ENCODE peak calls at places on chromosomes 3 and 15, in five cellular contexts. One of them, this sample, is unnamed.
A peak's percentile ranks its signal among the peaks of the same experiment; 100 is the strongest.

GRCh38 chr3:177427540-177427939 is 230.3 kb upstream of the TBL1XR1 start:
- DNase-seq in epithelial cell of esophagus: peak; percentile 36
- DNase-seq in stimulated activated CD8-positive, alpha-beta memory T cell treated with anti-CD3 and anti-CD28 coated beads, Interleukin-7, amount 100 ng/mL, for 24 hours: no peak
- DNase-seq in GM19239: no peak
- DNase-seq in activated T-cell treated with anti-CD3 and anti-CD28 coated beads, Interleukin-2, amount 50 U/mL, for 72 hours: peak; percentile 34
- DNase-seq in this sample: no peak

GRCh38 chr15:98174286-98174685 is 213.8 kb downstream of the ARRDC4 start:
- DNase-seq in GM19239: no peak
- DNase-seq in activated T-cell treated with anti-CD3 and anti-CD28 coated beads, Interleukin-2, amount 50 U/mL, for 72 hours: no peak
- DNase-seq in epithelial cell of esophagus: peak; percentile 66
- DNase-seq in stimulated activated CD8-positive, alpha-beta memory T cell treated with anti-CD3 and anti-CD28 coated beads, Interleukin-7, amount 100 ng/mL, for 24 hours: no peak
- DNase-seq in this sample: no peak

GRCh38 chr3:157045238-157045860 is 114.6 kb downstream of the CCNL1 start:
- DNase-seq in epithelial cell of esophagus: no peak
- DNase-seq in GM19239: no peak
- DNase-seq in stimulated activated CD8-positive, alpha-beta memory T cell treated with anti-CD3 and anti-CD28 coated beads, Interleukin-7, amount 100 ng/mL, for 24 hours: no peak
- DNase-seq in activated T-cell treated with anti-CD3 and anti-CD28 coated beads, Interleukin-2, amount 50 U/mL, for 72 hours: no peak
- DNase-seq in this sample: no peak

GRCh38 chr15:36325206-36325605 is 254.2 kb upstream of the CDIN1 start:
- DNase-seq in GM19239: no peak
- DNase-seq in epithelial cell of esophagus: no peak
- DNase-seq in activated T-cell treated with anti-CD3 and anti-CD28 coated beads, Interleukin-2, amount 50 U/mL, for 72 hours: no peak
- DNase-seq in stimulated activated CD8-positive, alpha-beta memory T cell treated with anti-CD3 and anti-CD28 coated beads, Interleukin-7, amount 100 ng/mL, for 24 hours: no peak
- DNase-seq in this sample: no peak

GRCh38 chr15:94882071-94882712 is 650.8 kb downstream of the MCTP2 start:
- DNase-seq in epithelial cell of esophagus: peak; percentile 92
- DNase-seq in activated T-cell treated with anti-CD3 and anti-CD28 coated beads, Interleukin-2, amount 50 U/mL, for 72 hours: no peak
- DNase-seq in GM19239: no peak
- DNase-seq in stimulated activated CD8-positive, alpha-beta memory T cell treated with anti-CD3 and anti-CD28 coated beads, Interleukin-7, amount 100 ng/mL, for 24 hours: no peak
- DNase-seq in this sample: no peak

GRCh38 chr3:30693470-30694120 is 87.2 kb downstream of the TGFBR2 start:
- DNase-seq in epithelial cell of esophagus: peak; percentile 73
- DNase-seq in GM19239: peak; percentile 20
- DNase-seq in stimulated activated CD8-positive, alpha-beta memory T cell treated with anti-CD3 and anti-CD28 coated beads, Interleukin-7, amount 100 ng/mL, for 24 hours: no peak
- DNase-seq in activated T-cell treated with anti-CD3 and anti-CD28 coated beads, Interleukin-2, amount 50 U/mL, for 72 hours: peak; percentile 35
- DNase-seq in this sample: peak; percentile 38

GRCh38 chr3:73740041-73740440 is 115.3 kb upstream of the PDZRN3 start:
- DNase-seq in activated T-cell treated with anti-CD3 and anti-CD28 coated beads, Interleukin-2, amount 50 U/mL, for 72 hours: no peak
- DNase-seq in GM19239: no peak
- DNase-seq in stimulated activated CD8-positive, alpha-beta memory T cell treated with anti-CD3 and anti-CD28 coated beads, Interleukin-7, amount 100 ng/mL, for 24 hours: no peak
- DNase-seq in epithelial cell of esophagus: no peak
- DNase-seq in this sample: no peak

GRCh38 chr15:88674661-88675060 is 35.8 kb downstream of the ISG20 start:
- DNase-seq in GM19239: no peak
- DNase-seq in activated T-cell treated with anti-CD3 and anti-CD28 coated beads, Interleukin-2, amount 50 U/mL, for 72 hours: no peak
- DNase-seq in stimulated activated CD8-positive, alpha-beta memory T cell treated with anti-CD3 and anti-CD28 coated beads, Interleukin-7, amount 100 ng/mL, for 24 hours: no peak
- DNase-seq in epithelial cell of esophagus: no peak
- DNase-seq in this sample: no peak

GRCh38 chr3:154510780-154511179 is 80.8 kb upstream of the GPR149 start:
- DNase-seq in GM19239: no peak
- DNase-seq in epithelial cell of esophagus: no peak
- DNase-seq in stimulated activated CD8-positive, alpha-beta memory T cell treated with anti-CD3 and anti-CD28 coated beads, Interleukin-7, amount 100 ng/mL, for 24 hours: no peak
- DNase-seq in activated T-cell treated with anti-CD3 and anti-CD28 coated beads, Interleukin-2, amount 50 U/mL, for 72 hours: no peak
- DNase-seq in this sample: no peak

GRCh38 chr15:32818758-32819405 is 101.1 kb downstream of the GREM1 start:
- DNase-seq in activated T-cell treated with anti-CD3 and anti-CD28 coated beads, Interleukin-2, amount 50 U/mL, for 72 hours: no peak
- DNase-seq in stimulated activated CD8-positive, alpha-beta memory T cell treated with anti-CD3 and anti-CD28 coated beads, Interleukin-7, amount 100 ng/mL, for 24 hours: no peak
- DNase-seq in GM19239: no peak
- DNase-seq in epithelial cell of esophagus: no peak
- DNase-seq in this sample: no peak

GRCh38 chr15:36595625-36596024 is 16.2 kb downstream of the CDIN1 start:
- DNase-seq in epithelial cell of esophagus: no peak
- DNase-seq in activated T-cell treated with anti-CD3 and anti-CD28 coated beads, Interleukin-2, amount 50 U/mL, for 72 hours: no peak
- DNase-seq in GM19239: no peak
- DNase-seq in stimulated activated CD8-positive, alpha-beta memory T cell treated with anti-CD3 and anti-CD28 coated beads, Interleukin-7, amount 100 ng/mL, for 24 hours: no peak
- DNase-seq in this sample: peak; percentile 54

GRCh38 chr3:44114142-44114541 is 127.5 kb upstream of the TOPAZ1 start:
- DNase-seq in epithelial cell of esophagus: peak; percentile 16
- DNase-seq in activated T-cell treated with anti-CD3 and anti-CD28 coated beads, Interleukin-2, amount 50 U/mL, for 72 hours: peak; percentile 37
- DNase-seq in GM19239: peak; percentile 21
- DNase-seq in stimulated activated CD8-positive, alpha-beta memory T cell treated with anti-CD3 and anti-CD28 coated beads, Interleukin-7, amount 100 ng/mL, for 24 hours: peak; percentile 29
- DNase-seq in this sample: peak; percentile 65

GRCh38 chr3:66485291-66485968 is 15.4 kb downstream of the LRIG1 start:
- DNase-seq in activated T-cell treated with anti-CD3 and anti-CD28 coated beads, Interleukin-2, amount 50 U/mL, for 72 hours: no peak
- DNase-seq in stimulated activated CD8-positive, alpha-beta memory T cell treated with anti-CD3 and anti-CD28 coated beads, Interleukin-7, amount 100 ng/mL, for 24 hours: no peak
- DNase-seq in epithelial cell of esophagus: peak; percentile 66
- DNase-seq in GM19239: no peak
- DNase-seq in this sample: no peak

GRCh38 chr3:30400924-30401323 is 205.5 kb upstream of the TGFBR2 start:
- DNase-seq in GM19239: no peak
- DNase-seq in epithelial cell of esophagus: no peak
- DNase-seq in stimulated activated CD8-positive, alpha-beta memory T cell treated with anti-CD3 and anti-CD28 coated beads, Interleukin-7, amount 100 ng/mL, for 24 hours: no peak
- DNase-seq in activated T-cell treated with anti-CD3 and anti-CD28 coated beads, Interleukin-2, amount 50 U/mL, for 72 hours: no peak
- DNase-seq in this sample: no peak

GRCh38 chr15:72758195-72758594 is 25.4 kb downstream of the ADPGK start:
- DNase-seq in epithelial cell of esophagus: peak; percentile 76
- DNase-seq in GM19239: no peak
- DNase-seq in activated T-cell treated with anti-CD3 and anti-CD28 coated beads, Interleukin-2, amount 50 U/mL, for 72 hours: no peak
- DNase-seq in stimulated activated CD8-positive, alpha-beta memory T cell treated with anti-CD3 and anti-CD28 coated beads, Interleukin-7, amount 100 ng/mL, for 24 hours: no peak
- DNase-seq in this sample: no peak

GRCh38 chr3:70822777-70823176 is 510.3 kb upstream of the MDFIC2 start:
- DNase-seq in epithelial cell of esophagus: no peak
- DNase-seq in GM19239: no peak
- DNase-seq in activated T-cell treated with anti-CD3 and anti-CD28 coated beads, Interleukin-2, amount 50 U/mL, for 72 hours: no peak
- DNase-seq in stimulated activated CD8-positive, alpha-beta memory T cell treated with anti-CD3 and anti-CD28 coated beads, Interleukin-7, amount 100 ng/mL, for 24 hours: no peak
- DNase-seq in this sample: no peak

GRCh38 chr3:71104090-71104489 is 479.4 kb downstream of the FOXP1 start:
- DNase-seq in activated T-cell treated with anti-CD3 and anti-CD28 coated beads, Interleukin-2, amount 50 U/mL, for 72 hours: no peak
- DNase-seq in epithelial cell of esophagus: peak; percentile 28
- DNase-seq in stimulated activated CD8-positive, alpha-beta memory T cell treated with anti-CD3 and anti-CD28 coated beads, Interleukin-7, amount 100 ng/mL, for 24 hours: no peak
- DNase-seq in GM19239: no peak
- DNase-seq in this sample: no peak

GRCh38 chr3:13115616-13115910 is 42.3 kb upstream of the IQSEC1 start:
- DNase-seq in activated T-cell treated with anti-CD3 and anti-CD28 coated beads, Interleukin-2, amount 50 U/mL, for 72 hours: no peak
- DNase-seq in GM19239: no peak
- DNase-seq in stimulated activated CD8-positive, alpha-beta memory T cell treated with anti-CD3 and anti-CD28 coated beads, Interleukin-7, amount 100 ng/mL, for 24 hours: no peak
- DNase-seq in epithelial cell of esophagus: no peak
- DNase-seq in this sample: peak; percentile 2

GRCh38 chr3:70832811-70833509 is 520.5 kb upstream of the MDFIC2 start:
- DNase-seq in epithelial cell of esophagus: no peak
- DNase-seq in GM19239: no peak
- DNase-seq in stimulated activated CD8-positive, alpha-beta memory T cell treated with anti-CD3 and anti-CD28 coated beads, Interleukin-7, amount 100 ng/mL, for 24 hours: no peak
- DNase-seq in activated T-cell treated with anti-CD3 and anti-CD28 coated beads, Interleukin-2, amount 50 U/mL, for 72 hours: no peak
- DNase-seq in this sample: no peak

GRCh38 chr3:6532101-6532500 is 328.8 kb upstream of the GRM7 start:
- DNase-seq in activated T-cell treated with anti-CD3 and anti-CD28 coated beads, Interleukin-2, amount 50 U/mL, for 72 hours: no peak
- DNase-seq in stimulated activated CD8-positive, alpha-beta memory T cell treated with anti-CD3 and anti-CD28 coated beads, Interleukin-7, amount 100 ng/mL, for 24 hours: no peak
- DNase-seq in GM19239: no peak
- DNase-seq in epithelial cell of esophagus: peak; percentile 42
- DNase-seq in this sample: no peak

GRCh38 chr15:29669823-29670222 is 152.4 kb downstream of the TJP1 start:
- DNase-seq in GM19239: no peak
- DNase-seq in activated T-cell treated with anti-CD3 and anti-CD28 coated beads, Interleukin-2, amount 50 U/mL, for 72 hours: no peak
- DNase-seq in epithelial cell of esophagus: peak; percentile 87
- DNase-seq in stimulated activated CD8-positive, alpha-beta memory T cell treated with anti-CD3 and anti-CD28 coated beads, Interleukin-7, amount 100 ng/mL, for 24 hours: no peak
- DNase-seq in this sample: no peak

GRCh38 chr3:190701096-190701532 is 161.4 kb downstream of the GMNC start:
- DNase-seq in GM19239: no peak
- DNase-seq in epithelial cell of esophagus: peak; percentile 81
- DNase-seq in activated T-cell treated with anti-CD3 and anti-CD28 coated beads, Interleukin-2, amount 50 U/mL, for 72 hours: peak; percentile 7
- DNase-seq in stimulated activated CD8-positive, alpha-beta memory T cell treated with anti-CD3 and anti-CD28 coated beads, Interleukin-7, amount 100 ng/mL, for 24 hours: no peak
- DNase-seq in this sample: peak; percentile 29

GRCh38 chr3:174153875-174154274 is 705.3 kb upstream of the NAALADL2 start:
- DNase-seq in epithelial cell of esophagus: no peak
- DNase-seq in activated T-cell treated with anti-CD3 and anti-CD28 coated beads, Interleukin-2, amount 50 U/mL, for 72 hours: no peak
- DNase-seq in GM19239: no peak
- DNase-seq in stimulated activated CD8-positive, alpha-beta memory T cell treated with anti-CD3 and anti-CD28 coated beads, Interleukin-7, amount 100 ng/mL, for 24 hours: no peak
- DNase-seq in this sample: no peak

GRCh38 chr3:197446713-197447455 is 108.9 kb downstream of the BDH1 start:
- DNase-seq in activated T-cell treated with anti-CD3 and anti-CD28 coated beads, Interleukin-2, amount 50 U/mL, for 72 hours: no peak
- DNase-seq in epithelial cell of esophagus: no peak
- DNase-seq in stimulated activated CD8-positive, alpha-beta memory T cell treated with anti-CD3 and anti-CD28 coated beads, Interleukin-7, amount 100 ng/mL, for 24 hours: no peak
- DNase-seq in GM19239: no peak
- DNase-seq in this sample: no peak

GRCh38 chr3:140377644-140378043 is 300.2 kb upstream of the TRIM42 start:
- DNase-seq in epithelial cell of esophagus: no peak
- DNase-seq in GM19239: no peak
- DNase-seq in activated T-cell treated with anti-CD3 and anti-CD28 coated beads, Interleukin-2, amount 50 U/mL, for 72 hours: no peak
- DNase-seq in stimulated activated CD8-positive, alpha-beta memory T cell treated with anti-CD3 and anti-CD28 coated beads, Interleukin-7, amount 100 ng/mL, for 24 hours: no peak
- DNase-seq in this sample: no peak

GRCh38 chr3:10196389-10197052 is 31.8 kb downstream of the IRAK2 start:
- DNase-seq in GM19239: no peak
- DNase-seq in stimulated activated CD8-positive, alpha-beta memory T cell treated with anti-CD3 and anti-CD28 coated beads, Interleukin-7, amount 100 ng/mL, for 24 hours: no peak
- DNase-seq in activated T-cell treated with anti-CD3 and anti-CD28 coated beads, Interleukin-2, amount 50 U/mL, for 72 hours: no peak
- DNase-seq in epithelial cell of esophagus: peak; percentile 53
- DNase-seq in this sample: peak; percentile 70

GRCh38 chr15:96346409-96346808 is 15.9 kb downstream of the NR2F2 start:
- DNase-seq in GM19239: no peak
- DNase-seq in epithelial cell of esophagus: peak; percentile 19
- DNase-seq in stimulated activated CD8-positive, alpha-beta memory T cell treated with anti-CD3 and anti-CD28 coated beads, Interleukin-7, amount 100 ng/mL, for 24 hours: no peak
- DNase-seq in activated T-cell treated with anti-CD3 and anti-CD28 coated beads, Interleukin-2, amount 50 U/mL, for 72 hours: no peak
- DNase-seq in this sample: no peak

GRCh38 chr15:71275098-71275497 is 159.8 kb downstream of the THSD4 start:
- DNase-seq in epithelial cell of esophagus: peak; percentile 84
- DNase-seq in stimulated activated CD8-positive, alpha-beta memory T cell treated with anti-CD3 and anti-CD28 coated beads, Interleukin-7, amount 100 ng/mL, for 24 hours: no peak
- DNase-seq in activated T-cell treated with anti-CD3 and anti-CD28 coated beads, Interleukin-2, amount 50 U/mL, for 72 hours: no peak
- DNase-seq in GM19239: no peak
- DNase-seq in this sample: no peak

GRCh38 chr3:77326586-77326985 is 286.7 kb downstream of the ROBO2 start:
- DNase-seq in GM19239: no peak
- DNase-seq in stimulated activated CD8-positive, alpha-beta memory T cell treated with anti-CD3 and anti-CD28 coated beads, Interleukin-7, amount 100 ng/mL, for 24 hours: no peak
- DNase-seq in epithelial cell of esophagus: no peak
- DNase-seq in activated T-cell treated with anti-CD3 and anti-CD28 coated beads, Interleukin-2, amount 50 U/mL, for 72 hours: no peak
- DNase-seq in this sample: no peak

GRCh38 chr15:44620081-44620480 is 43.4 kb downstream of the SPG11 start:
- DNase-seq in GM19239: no peak
- DNase-seq in epithelial cell of esophagus: no peak
- DNase-seq in activated T-cell treated with anti-CD3 and anti-CD28 coated beads, Interleukin-2, amount 50 U/mL, for 72 hours: no peak
- DNase-seq in stimulated activated CD8-positive, alpha-beta memory T cell treated with anti-CD3 and anti-CD28 coated beads, Interleukin-7, amount 100 ng/mL, for 24 hours: no peak
- DNase-seq in this sample: no peak

GRCh38 chr15:33242165-33242564 is 47.7 kb upstream of the FMN1 start:
- DNase-seq in GM19239: no peak
- DNase-seq in activated T-cell treated with anti-CD3 and anti-CD28 coated beads, Interleukin-2, amount 50 U/mL, for 72 hours: peak; percentile 28
- DNase-seq in epithelial cell of esophagus: peak; percentile 99
- DNase-seq in stimulated activated CD8-positive, alpha-beta memory T cell treated with anti-CD3 and anti-CD28 coated beads, Interleukin-7, amount 100 ng/mL, for 24 hours: no peak
- DNase-seq in this sample: no peak

GRCh38 chr3:138326866-138327595 is 2.6 kb downstream of the NME9 start:
- DNase-seq in stimulated activated CD8-positive, alpha-beta memory T cell treated with anti-CD3 and anti-CD28 coated beads, Interleukin-7, amount 100 ng/mL, for 24 hours: no peak
- DNase-seq in activated T-cell treated with anti-CD3 and anti-CD28 coated beads, Interleukin-2, amount 50 U/mL, for 72 hours: no peak
- DNase-seq in GM19239: no peak
- DNase-seq in epithelial cell of esophagus: peak; percentile 57
- DNase-seq in this sample: no peak

GRCh38 chr3:117128876-117129275 is 419.3 kb downstream of the TUSC7 start:
- DNase-seq in epithelial cell of esophagus: no peak
- DNase-seq in activated T-cell treated with anti-CD3 and anti-CD28 coated beads, Interleukin-2, amount 50 U/mL, for 72 hours: no peak
- DNase-seq in stimulated activated CD8-positive, alpha-beta memory T cell treated with anti-CD3 and anti-CD28 coated beads, Interleukin-7, amount 100 ng/mL, for 24 hours: no peak
- DNase-seq in GM19239: no peak
- DNase-seq in this sample: no peak

GRCh38 chr15:88756926-88757325 is 46.3 kb upstream of the ACAN start:
- DNase-seq in GM19239: no peak
- DNase-seq in stimulated activated CD8-positive, alpha-beta memory T cell treated with anti-CD3 and anti-CD28 coated beads, Interleukin-7, amount 100 ng/mL, for 24 hours: no peak
- DNase-seq in activated T-cell treated with anti-CD3 and anti-CD28 coated beads, Interleukin-2, amount 50 U/mL, for 72 hours: no peak
- DNase-seq in epithelial cell of esophagus: peak; percentile 53
- DNase-seq in this sample: no peak

GRCh38 chr3:168952551-168952950 is 711.0 kb downstream of the MECOM start:
- DNase-seq in stimulated activated CD8-positive, alpha-beta memory T cell treated with anti-CD3 and anti-CD28 coated beads, Interleukin-7, amount 100 ng/mL, for 24 hours: no peak
- DNase-seq in activated T-cell treated with anti-CD3 and anti-CD28 coated beads, Interleukin-2, amount 50 U/mL, for 72 hours: no peak
- DNase-seq in epithelial cell of esophagus: peak; percentile 37
- DNase-seq in GM19239: no peak
- DNase-seq in this sample: no peak

GRCh38 chr15:70632079-70632850 is 131.1 kb downstream of the UACA start:
- DNase-seq in stimulated activated CD8-positive, alpha-beta memory T cell treated with anti-CD3 and anti-CD28 coated beads, Interleukin-7, amount 100 ng/mL, for 24 hours: no peak
- DNase-seq in GM19239: no peak
- DNase-seq in activated T-cell treated with anti-CD3 and anti-CD28 coated beads, Interleukin-2, amount 50 U/mL, for 72 hours: no peak
- DNase-seq in epithelial cell of esophagus: peak; percentile 82
- DNase-seq in this sample: no peak

GRCh38 chr3:50297896-50298725 is 1.1 kb downstream of the HYAL3 start:
- DNase-seq in stimulated activated CD8-positive, alpha-beta memory T cell treated with anti-CD3 and anti-CD28 coated beads, Interleukin-7, amount 100 ng/mL, for 24 hours: no peak
- DNase-seq in GM19239: no peak
- DNase-seq in epithelial cell of esophagus: no peak
- DNase-seq in activated T-cell treated with anti-CD3 and anti-CD28 coated beads, Interleukin-2, amount 50 U/mL, for 72 hours: no peak
- DNase-seq in this sample: no peak

GRCh38 chr15:60126661-60127060 is 122.5 kb downstream of the FOXB1 start:
- DNase-seq in GM19239: no peak
- DNase-seq in epithelial cell of esophagus: no peak
- DNase-seq in stimulated activated CD8-positive, alpha-beta memory T cell treated with anti-CD3 and anti-CD28 coated beads, Interleukin-7, amount 100 ng/mL, for 24 hours: no peak
- DNase-seq in activated T-cell treated with anti-CD3 and anti-CD28 coated beads, Interleukin-2, amount 50 U/mL, for 72 hours: no peak
- DNase-seq in this sample: no peak

GRCh38 chr15:101083336-101084045 is 164.3 kb downstream of the LRRK1 start:
- DNase-seq in stimulated activated CD8-positive, alpha-beta memory T cell treated with anti-CD3 and anti-CD28 coated beads, Interleukin-7, amount 100 ng/mL, for 24 hours: no peak
- DNase-seq in GM19239: no peak
- DNase-seq in activated T-cell treated with anti-CD3 and anti-CD28 coated beads, Interleukin-2, amount 50 U/mL, for 72 hours: no peak
- DNase-seq in epithelial cell of esophagus: no peak
- DNase-seq in this sample: no peak

This sample was measured in left ventricle myocardium superior.